ENCODE peak calls at places on chromosomes 5 and 9, in seven cellular contexts. S is activated naive CD8-positive, alpha-beta T cell treated with anti-CD3 and anti-CD28 coated beads, Interleukin-2, amount 10 ng/mL, durations not matched to agents 7 days and 5 days; Y is fibroblast of mammary gland; B is NCI-H2081; D is putamen; F is ACHN; O is CD4-positive, alpha-beta T cell. G is an unnamed sample.

GRCh38 chr9:124875501-124875900 is 13.6 kb downstream of the ARPC5L start:
- DNase-seq in S (no peak), Y (no peak), B (no peak), D (no peak), F (no peak), O (no peak), G (no peak)

GRCh38 chr5:109511980-109512744 is 102.4 kb upstream of the PJA2 start:
- DNase-seq in S (no peak), Y (no peak), B (no peak), D (no peak), F (no peak), O (no peak), G (no peak)

GRCh38 chr9:121686930-121687541 is 35.6 kb downstream of the DAB2IP start:
- DNase-seq in S (peak), Y (peak), B (peak), D (peak), F (peak), O (no peak), G (peak)

GRCh38 chr9:112866662-112867274 is 23.9 kb downstream of the SLC46A2 start:
- DNase-seq in S (no peak), Y (peak), B (no peak), D (no peak), F (peak), O (no peak), G (no peak)

GRCh38 chr9:22483528-22484060 is 37.0 kb downstream of the DMRTA1 start:
- DNase-seq in S (no peak), Y (no peak), B (peak), D (no peak), F (no peak), O (no peak), G (no peak)

GRCh38 chr5:111127453-111128195 is 35.5 kb downstream of the WDR36 start:
- DNase-seq in S (no peak), Y (no peak), B (no peak), D (no peak), F (no peak), O (no peak), G (no peak)

GRCh38 chr9:79384506-79384905 is 187.3 kb upstream of the TLE4 start:
- DNase-seq in S (no peak), Y (no peak), B (no peak), D (no peak), F (no peak), O (no peak), G (no peak)

GRCh38 chr5:149063017-149063687 is at the start of gene SH3TC2:
- DNase-seq in S (no peak), Y (no peak), B (no peak), D (peak), F (peak), O (no peak), G (peak)

GRCh38 chr5:130110333-130110732 is 206.1 kb downstream of the CHSY3 start:
- DNase-seq in S (no peak), Y (no peak), B (no peak), D (no peak), F (no peak), O (no peak), G (no peak)

GRCh38 chr5:173714551-173715428 is 98.3 kb upstream of the BOD1 start:
- DNase-seq in S (no peak), Y (peak), B (no peak), D (no peak), F (peak), O (no peak), G (no peak)

GRCh38 chr9:29211003-29211584 is 1637.8 kb upstream of the C9orf72 start:
- DNase-seq in S (no peak), Y (no peak), B (peak), D (no peak), F (no peak), O (no peak), G (no peak)

GRCh38 chr5:81426347-81426746 is 32.4 kb upstream of the ACOT12 start:
- DNase-seq in S (no peak), Y (no peak), B (no peak), D (no peak), F (no peak), O (no peak), G (no peak)

GRCh38 chr9:130500340-130500771 is 55.6 kb downstream of the ASS1 start:
- DNase-seq in S (no peak), Y (no peak), B (peak), D (no peak), F (no peak), O (no peak), G (no peak)

GRCh38 chr5:108762660-108763059 is 15.0 kb downstream of the FER start:
- DNase-seq in S (no peak), Y (no peak), B (no peak), D (no peak), F (no peak), O (no peak), G (no peak)

G was measured in neuronal stem cell.